ENCODE peak calls at places on chromosomes 16 and 17, in nine cellular contexts. I is A549; C is effector CD4-positive, alpha-beta T cell; P is M059J; S is stimulated activated CD4-positive, alpha-beta T cell treated with anti-CD3 and anti-CD28 coated beads, Interleukin-1b, Interleukin-23, amount 100 ng/mL, for 1 hour; G is adipocyte; V is WTC11; Z is CD8-positive, alpha-beta T cell; J is heart left ventricle. H is an unnamed sample.

GRCh38 chr17:43734376-43734775 is 24.2 kb downstream of the SOST start:
- DNase-seq in P (peak), Z (no peak), C (no peak), G (peak), I (no peak), V (no peak), S (no peak), J (no peak), H (peak)

GRCh38 chr16:3112058-3112880 is at the start of gene ZNF205:
- DNase-seq in G (peak), P (peak), V (peak), I (peak), Z (no peak), J (peak), C (no peak), S (no peak), H (peak)

GRCh38 chr17:18225562-18226283 is at the start of gene LLGL1:
- DNase-seq in P (no peak), J (no peak), S (no peak), G (peak), V (peak), C (no peak), I (no peak), Z (no peak), H (no peak)

GRCh38 chr17:74552037-74552436 is 6.1 kb upstream of the CD300C start:
- DNase-seq in P (peak), Z (no peak), V (no peak), G (no peak), I (peak), C (no peak), S (no peak), J (no peak), H (peak)

GRCh38 chr17:41420134-41420533 is 4.3 kb downstream of the KRT37 start:
- DNase-seq in I (no peak), J (no peak), V (no peak), S (no peak), G (peak), P (peak), C (no peak), Z (no peak), H (peak)

GRCh38 chr16:75475420-75475847 is 10.9 kb upstream of the TMEM170A start:
- DNase-seq in C (no peak), P (no peak), G (no peak), V (no peak), J (no peak), S (no peak), I (no peak), Z (no peak), H (no peak)

GRCh38 chr16:84598391-84598750 is 19.5 kb downstream of the COTL1 start:
- DNase-seq in Z (no peak), S (no peak), P (no peak), C (no peak), I (no peak), V (no peak), G (no peak), J (no peak), H (no peak)

GRCh38 chr17:81487487-81488275 is 24.9 kb downstream of the ACTG1 start:
- DNase-seq in I (peak), G (peak), J (peak), P (peak), C (peak), V (peak), Z (peak), S (no peak), H (peak)

GRCh38 chr16:4293822-4294457 is 21.1 kb upstream of the TFAP4 start:
- DNase-seq in I (peak), C (no peak), G (peak), J (no peak), Z (no peak), V (peak), S (no peak), P (peak), H (peak)

GRCh38 chr16:30623558-30624283 is 13.5 kb upstream of the ZNF689 start:
- DNase-seq in C (no peak), G (no peak), P (no peak), I (no peak), S (no peak), J (no peak), Z (no peak), V (no peak), H (peak)

GRCh38 chr17:73907601-73907910 is 263.3 kb upstream of the SDK2 start:
- DNase-seq in C (no peak), P (no peak), S (no peak), V (no peak), G (no peak), I (no peak), Z (no peak), J (no peak), H (no peak)

GRCh38 chr17:79988163-79988971 is 47.3 kb downstream of the TBC1D16 start:
- DNase-seq in I (peak), S (no peak), J (no peak), G (peak), P (peak), V (no peak), C (no peak), Z (no peak), H (peak)

H was measured in RPMI7951.